ENCODE peak calls at places on chromosome 21, in nine cellular contexts. M is stomach, G is transverse colon, A is suprapubic skin, B is GM12892, X is lower leg skin, D is adrenal gland, N is ovary, Q is sigmoid colon. V is an unnamed sample.

GRCh38 chr21:43922949-43923348 is 57.9 kb downstream of the AGPAT3 start:
- DNase-seq in M (peak; percentile 51), G (no peak), A (no peak), B (no peak), X (no peak), D (no peak), N (no peak), Q (no peak), V (no peak)

GRCh38 chr21:22813201-22813600 is 1815.0 kb downstream of the NCAM2 start:
- DNase-seq in M (no peak), G (no peak), A (no peak), B (no peak), X (no peak), D (no peak), N (no peak), Q (no peak), V (no peak)

GRCh38 chr21:37166733-37167132 is 93.7 kb downstream of the TTC3 start:
- DNase-seq in M (no peak), G (no peak), A (no peak), B (no peak), X (no peak), D (no peak), N (no peak), Q (no peak), V (no peak)

GRCh38 chr21:38824124-38824822 is 18.5 kb downstream of the ETS2 start:
- DNase-seq in M (no peak), G (peak; percentile 55), A (no peak), B (no peak), X (no peak), D (no peak), N (no peak), Q (peak; percentile 75), V (no peak)

GRCh38 chr21:27219068-27219467 is 252.2 kb upstream of the ADAMTS5 start:
- DNase-seq in M (no peak), G (no peak), A (no peak), B (no peak), X (no peak), D (no peak), N (no peak), Q (no peak), V (no peak)

GRCh38 chr21:36688324-36688723 is 10.6 kb upstream of the SIM2 start:
- DNase-seq in M (no peak), G (no peak), A (no peak), B (no peak), X (peak; percentile 52), D (no peak), N (no peak), Q (no peak), V (no peak)

GRCh38 chr21:38915546-38915945 is 109.8 kb downstream of the ETS2 start:
- DNase-seq in M (no peak), G (peak; percentile 9), A (no peak), B (no peak), X (peak; percentile 32), D (no peak), N (no peak), Q (peak; percentile 52), V (no peak)

GRCh38 chr21:44708866-44709425 is 2.4 kb downstream of the TSPEAR start:
- DNase-seq in M (peak; percentile 23), G (no peak), A (no peak), B (no peak), X (peak; percentile 74), D (peak; percentile 9), N (peak; percentile 3), Q (no peak), V (no peak)

GRCh38 chr21:37956772-37957171 is 40.5 kb upstream of the KCNJ6 start:
- DNase-seq in M (no peak), G (no peak), A (no peak), B (no peak), X (no peak), D (no peak), N (no peak), Q (no peak), V (no peak)

GRCh38 chr21:26546698-26547097 is 26.4 kb downstream of the CYYR1 start:
- DNase-seq in M (no peak), G (no peak), A (no peak), B (no peak), X (no peak), D (peak; percentile 38), N (no peak), Q (no peak), V (no peak)

GRCh38 chr21:33238565-33239255 is 9.0 kb downstream of the IFNAR2 start:
- DNase-seq in M (no peak), G (peak; percentile 31), A (no peak), B (peak; percentile 28), X (no peak), D (no peak), N (no peak), Q (no peak), V (no peak)

GRCh38 chr21:44995257-44995941 is 55.6 kb downstream of the SLX9 start:
- DNase-seq in M (no peak), G (no peak), A (no peak), B (no peak), X (no peak), D (no peak), N (no peak), Q (peak; percentile 66), V (no peak)

GRCh38 chr21:32484706-32485380 is 72.3 kb downstream of the EVA1C start:
- DNase-seq in M (peak; percentile 71), G (peak; percentile 74), A (no peak), B (no peak), X (peak; percentile 85), D (no peak), N (peak; percentile 8), Q (no peak), V (no peak)

GRCh38 chr21:14562959-14563358 is 16.8 kb upstream of the SAMSN1 start:
- DNase-seq in M (no peak), G (no peak), A (no peak), B (no peak), X (no peak), D (no peak), N (no peak), Q (no peak), V (no peak)

GRCh38 chr21:33703750-33704606 is 61.7 kb downstream of the ITSN1 start:
- DNase-seq in M (peak; percentile 31), G (no peak), A (no peak), B (no peak), X (no peak), D (no peak), N (no peak), Q (no peak), V (no peak)

DNA sequence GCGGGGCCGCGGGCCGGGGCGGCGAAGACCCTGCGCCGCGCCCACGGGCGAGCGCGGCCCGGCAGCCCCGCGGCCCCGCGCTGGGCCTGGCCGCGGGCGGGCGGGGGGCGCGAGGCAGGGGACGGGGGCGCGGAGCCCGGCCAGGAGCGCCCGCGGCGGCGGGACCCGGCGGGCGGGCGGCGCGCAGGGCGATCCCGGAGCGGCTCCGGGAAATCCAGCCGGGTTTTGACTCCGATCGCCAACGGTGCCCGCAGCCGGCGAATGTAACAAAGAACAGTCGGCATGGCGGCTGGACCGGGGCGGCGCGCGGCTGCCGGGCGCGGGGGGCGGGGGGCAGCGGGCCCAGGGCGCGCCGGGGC is 334 bp downstream of the PRDM15 start:
- DNase-seq in M (peak; percentile 83), G (peak; percentile 84), A (no peak), B (peak; percentile 77), X (peak; percentile 95), D (peak; percentile 88), N (peak; percentile 85), Q (peak; percentile 90), V (peak; percentile 78)
- TF ChIP-seq POLR2A in M (no peak), G (no peak), A (no peak), B (no peak), X (no peak), D (no peak), N (no peak), Q (no peak), V (no peak)

DNA sequence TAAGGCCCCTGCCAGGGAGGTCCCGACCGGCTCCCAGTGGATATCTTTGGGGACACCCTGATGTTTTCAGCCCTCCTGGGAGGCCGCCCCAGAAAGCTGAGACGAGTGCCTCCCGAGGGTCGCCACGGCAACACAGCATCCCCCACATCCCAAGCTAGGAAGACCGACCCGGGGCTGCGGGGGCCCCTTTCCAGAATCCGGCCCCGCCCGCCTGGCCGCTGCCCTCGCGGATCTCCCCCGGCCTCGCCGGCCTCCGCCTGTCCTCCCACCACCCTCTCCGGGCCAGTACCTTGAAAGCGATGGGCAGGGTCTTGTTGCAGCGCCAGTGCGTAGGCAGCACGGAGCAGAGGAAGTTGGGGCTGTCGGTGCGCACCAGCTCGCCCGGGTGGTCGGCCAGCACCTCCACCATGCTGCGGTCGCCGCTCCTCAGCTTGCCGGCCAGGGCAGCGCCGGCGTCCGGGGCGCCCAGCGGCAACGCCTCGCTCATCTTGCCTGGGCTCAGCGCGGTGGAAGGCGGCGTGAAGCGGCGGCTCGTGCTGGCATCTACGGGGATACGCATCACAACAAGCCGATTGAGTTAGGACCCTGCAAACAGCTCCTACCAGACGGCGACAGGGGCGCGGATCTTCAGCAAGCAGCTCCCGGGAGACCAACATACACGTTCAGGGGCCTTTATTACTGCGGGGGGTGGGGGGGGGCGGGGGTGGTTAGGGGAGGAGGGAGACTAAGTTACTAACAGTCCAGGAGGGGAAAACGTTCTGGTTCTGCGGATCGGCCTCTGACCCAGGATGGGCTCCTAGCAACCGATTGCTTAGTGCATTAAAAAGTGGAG is 162.3 kb downstream of the RUNX1 start:
- DNase-seq in M (no peak), G (peak; percentile 37), A (no peak), B (no peak), X (peak; percentile 90), D (peak; percentile 46), N (peak; percentile 62), Q (peak; percentile 72), V (no peak)
- TF ChIP-seq POLR2A in M (no peak), G (peak; percentile 1), A (no peak), B (peak; percentile 27), X (no peak), D (no peak), N (no peak), Q (no peak), V (peak; percentile 33)

GRCh38 chr21:46184625-46185555 is 631 bp upstream of the SPATC1L start:
- DNase-seq in M (peak; percentile 71), G (peak; percentile 81), A (peak; percentile 93), B (no peak), X (peak; percentile 95), D (peak; percentile 80), N (peak; percentile 89), Q (peak; percentile 94), V (no peak)
- TF ChIP-seq POLR2A in M (no peak), G (peak; percentile 20), A (no peak), B (no peak), X (no peak), D (no peak), N (no peak), Q (no peak), V (no peak)

GRCh38 chr21:42657676-42658319 is 4.4 kb downstream of the PDE9A start:
- DNase-seq in M (no peak), G (no peak), A (no peak), B (no peak), X (no peak), D (no peak), N (no peak), Q (no peak), V (no peak)

GRCh38 chr21:42654913-42655796 is 1.7 kb downstream of the PDE9A start:
- DNase-seq in M (no peak), G (peak; percentile 65), A (no peak), B (no peak), X (no peak), D (no peak), N (no peak), Q (no peak), V (no peak)

GRCh38 chr21:42658320-42659105 is 5.1 kb downstream of the PDE9A start:
- DNase-seq in M (no peak), G (no peak), A (no peak), B (no peak), X (no peak), D (no peak), N (no peak), Q (no peak), V (no peak)

GRCh38 chr21:42655797-42656770 is 2.7 kb downstream of the PDE9A start:
- DNase-seq in M (no peak), G (peak; percentile 68), A (no peak), B (no peak), X (no peak), D (no peak), N (no peak), Q (peak; percentile 86), V (no peak)

GRCh38 chr21:42656872-42657271 is 3.5 kb downstream of the PDE9A start:
- DNase-seq in M (no peak), G (no peak), A (no peak), B (no peak), X (no peak), D (no peak), N (no peak), Q (no peak), V (no peak)
- TF ChIP-seq POLR2A in M (no peak), G (no peak), A (no peak), B (no peak), X (no peak), D (no peak), N (no peak), Q (no peak), V (no peak)